ENCODE peak calls at places on chromosomes 1 and 21, in four cellular contexts. Z is heart right ventricle, E is mucosa of descending colon, O is pancreas. P is an unnamed sample.
A peak's percentile ranks its signal among the peaks of the same experiment; 100 is the strongest.

GRCh38 chr1:182235952-182236650 is 155.5 kb downstream of the GLUL start:
- DNase-seq in E (peak; percentile 71), Z (peak; percentile 28), O (no peak), P (no peak)

GRCh38 chr1:3459940-3460652 is 5.6 kb downstream of the ARHGEF16 start:
- DNase-seq in E (peak; percentile 93), Z (peak; percentile 22), O (peak; percentile 53), P (no peak)

GRCh38 chr1:53592521-53592982 is 133.4 kb downstream of the DMRTB1 start:
- DNase-seq in O (no peak), E (no peak), Z (no peak), P (peak; percentile 88)

GRCh38 chr1:49765034-49765433 is 258.7 kb downstream of the AGBL4 start:
- DNase-seq in O (peak; percentile 68), E (no peak), Z (no peak), P (no peak)

GRCh38 chr1:200888349-200888838 is 6.3 kb upstream of the INAVA start:
- DNase-seq in Z (no peak), E (peak; percentile 70), O (no peak), P (no peak)

GRCh38 chr1:53115403-53116306 is 26.8 kb downstream of the SLC1A7 start:
- DNase-seq in E (peak; percentile 40), O (peak; percentile 42), Z (no peak), P (no peak)

GRCh38 chr1:80417651-80418050 is 1383.1 kb upstream of the ADGRL2 start:
- DNase-seq in E (no peak), O (no peak), Z (no peak), P (no peak)

GRCh38 chr1:5913078-5913845 is 79.0 kb downstream of the NPHP4 start:
- DNase-seq in O (no peak), E (no peak), Z (no peak), P (no peak)

GRCh38 chr1:59005491-59006308 is 221.9 kb upstream of the JUN start:
- DNase-seq in E (no peak), O (no peak), Z (no peak), P (no peak)

GRCh38 chr1:222950892-222951291 is 136.1 kb downstream of the DISP1 start:
- DNase-seq in E (no peak), O (no peak), Z (no peak), P (no peak)

GRCh38 chr1:202106340-202107284 is 16.1 kb upstream of the GPR37L1 start:
- DNase-seq in E (peak; percentile 92), O (peak; percentile 81), Z (no peak), P (peak; percentile 85)

GRCh38 chr1:33161061-33161681 is 20.7 kb downstream of the TRIM62 start:
- DNase-seq in Z (peak; percentile 81), E (no peak), O (no peak), P (no peak)

GRCh38 chr1:204152310-204153044 is 633 bp upstream of the ETNK2 start:
- DNase-seq in E (peak; percentile 56), O (peak; percentile 20), Z (no peak), P (no peak)

GRCh38 chr1:117009132-117009531 is 7.6 kb downstream of the CD101 start:
- DNase-seq in O (no peak), Z (no peak), E (no peak), P (no peak)

GRCh38 chr1:55506686-55507577 is 291.8 kb upstream of the USP24 start:
- DNase-seq in Z (no peak), O (no peak), E (no peak), P (no peak)
- H3K4me1 ChIP-seq in Z (peaks cover 4% of the 10 kb centered on the region), O (no peaks in the 10 kb centered on the region), E (peaks cover 45% of the 10 kb centered on the region), P (peaks cover 4% of the 10 kb centered on the region)

GRCh38 chr1:156489166-156489934 is 11.2 kb downstream of the MEF2D start:
- DNase-seq in Z (peak; percentile 71), E (peak; percentile 68), O (no peak), P (no peak)
- H3K4me1 ChIP-seq in Z (peaks cover 99% of the 10 kb centered on the region), E (peaks cover 65% of the 10 kb centered on the region), O (peaks cover 61% of the 10 kb centered on the region), P (peaks cover 77% of the 10 kb centered on the region)

GRCh38 chr21:42668193-42668592 is 14.8 kb downstream of the PDE9A start:
- DNase-seq in O (no peak), Z (no peak), E (peak; percentile 14), P (no peak)

GRCh38 chr21:42669069-42669468 is 15.6 kb downstream of the PDE9A start:
- DNase-seq in Z (peak; percentile 36), E (peak; percentile 34), O (no peak), P (no peak)

GRCh38 chr21:42670058-42670830 is 16.8 kb downstream of the PDE9A start:
- DNase-seq in O (no peak), E (no peak), Z (no peak), P (no peak)

GRCh38 chr21:42666918-42667317 is 13.5 kb downstream of the PDE9A start:
- DNase-seq in Z (no peak), O (no peak), E (peak; percentile 27), P (no peak)

DNA sequence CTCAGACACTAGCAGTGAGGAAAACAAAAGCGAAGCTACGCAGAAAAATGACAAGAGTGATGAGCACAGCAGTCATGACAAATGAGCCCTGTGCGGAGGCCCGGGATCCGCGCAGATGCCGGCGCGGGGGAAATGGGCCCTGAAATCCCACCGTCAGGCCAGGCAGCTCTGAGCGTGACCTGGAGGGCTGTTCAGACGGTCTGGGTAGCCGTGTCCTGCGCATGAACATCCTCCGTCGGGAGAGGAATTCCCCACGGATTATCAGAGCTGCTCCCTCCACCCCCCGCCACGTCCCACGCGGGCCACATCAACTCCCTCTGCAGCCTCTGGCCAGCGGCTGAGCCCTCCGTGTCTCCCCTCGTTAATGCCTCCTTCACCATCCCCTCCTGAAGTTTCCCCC is 15.2 kb downstream of the PDE9A start:
- DNase-seq in Z (no peak), E (peak; percentile 39), O (no peak), P (no peak)
- H3K4me1 ChIP-seq in Z (peaks cover 6% of the 10 kb centered on the region), E (peaks cover 8% of the 10 kb centered on the region), O (no peaks in the 10 kb centered on the region), P (peaks cover 10% of the 10 kb centered on the region)

DNA sequence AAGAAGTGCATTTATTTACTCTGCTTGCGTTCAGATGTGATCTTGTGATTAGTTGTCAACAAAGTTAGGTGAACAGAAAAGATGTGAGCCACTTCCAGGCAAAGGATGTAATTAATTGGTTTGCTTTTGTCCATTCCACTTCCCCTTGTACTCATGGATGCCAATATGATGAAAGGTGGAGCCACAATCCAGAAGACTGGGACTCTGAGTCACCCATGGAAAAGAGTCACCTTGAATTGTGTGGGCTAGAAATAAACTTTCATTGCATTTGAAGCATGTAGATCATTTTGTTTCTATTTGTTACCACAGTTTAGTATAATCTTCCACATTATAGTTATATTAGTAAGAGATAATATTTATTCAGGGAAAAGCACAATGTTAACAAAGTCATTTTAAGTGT is 684.2 kb downstream of the LTN1 start:
- DNase-seq in O (no peak), E (no peak), Z (no peak), P (no peak)
- H3K4me1 ChIP-seq in O (peaks cover 5% of the 10 kb centered on the region), E (no peaks in the 10 kb centered on the region), Z (no peaks in the 10 kb centered on the region), P (no peaks in the 10 kb centered on the region)

GRCh38 chr1:205432116-205432515 is 10.3 kb upstream of the LEMD1 start:
- DNase-seq in E (no peak), Z (no peak), O (no peak), P (no peak)
- H3K4me1 ChIP-seq in E (peaks cover 7% of the 10 kb centered on the region), Z (peaks cover 13% of the 10 kb centered on the region), O (no peaks in the 10 kb centered on the region), P (peaks cover 6% of the 10 kb centered on the region)

DNA sequence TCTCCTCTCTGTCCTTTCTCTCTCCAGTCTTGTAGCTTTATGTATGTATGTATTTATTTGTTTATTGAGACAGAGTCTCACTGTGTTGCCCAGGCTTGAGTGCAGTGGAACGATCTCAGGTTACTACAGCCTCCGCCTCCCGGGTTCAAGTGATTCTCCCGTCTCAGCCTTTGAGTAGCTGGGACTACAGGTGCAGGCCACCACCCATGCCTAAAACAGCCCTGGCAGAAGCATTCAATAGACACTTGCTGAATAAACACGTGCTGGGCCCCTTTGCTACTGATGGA is 2.5 kb downstream of the KIAA2013 start:
- DNase-seq in O (no peak), E (no peak), Z (no peak), P (no peak)
- H3K4me1 ChIP-seq in O (peaks cover 17% of the 10 kb centered on the region), E (peaks cover 36% of the 10 kb centered on the region), Z (peaks cover 74% of the 10 kb centered on the region), P (peaks cover 34% of the 10 kb centered on the region)

P was measured in upper lobe of right lung.